ENCODE peak calls at places on chromosomes 4 and X, in five cellular contexts. J is EL, H is AG10803, E is T-cell, Q is tibial artery. R is an unnamed sample.

GRCh38 chrX:38882894-38883620 is 81.8 kb downstream of the MID1IP1 start:
- DNase-seq in J (peak; percentile 87), H (peak; percentile 83), E (no peak), Q (no peak), R (no peak)

GRCh38 chr4:86910820-86911684 is 18.8 kb upstream of the C4orf36 start:
- DNase-seq in J (no peak), H (no peak), E (no peak), Q (no peak), R (no peak)

GRCh38 chrX:119676949-119677653 is 15.9 kb downstream of the SEPTIN6 start:
- DNase-seq in J (no peak), H (no peak), E (no peak), Q (no peak), R (no peak)

GRCh38 chr4:151110236-151110635 is 10.8 kb downstream of the RPS3A start:
- DNase-seq in J (no peak), H (no peak), E (no peak), Q (no peak), R (no peak)

GRCh38 chrX:30938295-30938694 is 49.2 kb upstream of the TAB3 start:
- DNase-seq in J (no peak), H (no peak), E (no peak), Q (no peak), R (no peak)

GRCh38 chr4:151408630-151409469 is at the start of gene FHIP1A:
- DNase-seq in J (peak; percentile 71), H (peak; percentile 36), E (peak; percentile 76), Q (peak; percentile 79), R (peak; percentile 86)

GRCh38 chrX:10064736-10065135 is 92.0 kb upstream of the CLCN4 start:
- DNase-seq in J (no peak), H (no peak), E (no peak), Q (no peak), R (no peak)

GRCh38 chr4:86482851-86483490 is 111.1 kb upstream of the PTPN13 start:
- DNase-seq in J (peak; percentile 21), H (no peak), E (no peak), Q (no peak), R (no peak)

GRCh38 chrX:54891573-54891972 is 29.1 kb upstream of the TRO start:
- DNase-seq in J (peak; percentile 18), H (peak; percentile 37), E (peak; percentile 27), Q (no peak), R (peak; percentile 7)

GRCh38 chrX:51641421-51642021 is 22.8 kb upstream of the CENPVL3 start:
- DNase-seq in J (peak; percentile 35), H (peak; percentile 46), E (no peak), Q (no peak), R (no peak)

GRCh38 chrX:44462851-44463250 is 79.8 kb downstream of the FUNDC1 start:
- DNase-seq in J (peak; percentile 39), H (peak; percentile 19), E (no peak), Q (no peak), R (no peak)

GRCh38 chr4:178070155-178070554 is 627.9 kb upstream of the AGA start:
- DNase-seq in J (no peak), H (no peak), E (no peak), Q (no peak), R (no peak)

GRCh38 chr4:36716874-36717273 is 435.5 kb downstream of the DTHD1 start:
- DNase-seq in J (no peak), H (no peak), E (no peak), Q (no peak), R (no peak)

GRCh38 chr4:87058272-87059073 is 123.7 kb downstream of the AFF1 start:
- DNase-seq in J (peak; percentile 24), H (no peak), E (no peak), Q (no peak), R (no peak)

GRCh38 chr4:76563804-76564468 is 128.9 kb downstream of the SHROOM3 start:
- DNase-seq in J (peak; percentile 13), H (no peak), E (no peak), Q (no peak), R (no peak)

GRCh38 chrX:40272786-40273185 is 175.0 kb upstream of the BCOR start:
- DNase-seq in J (no peak), H (no peak), E (no peak), Q (no peak), R (no peak)

GRCh38 chr4:68929076-68929737 is 22.4 kb downstream of the UGT2A3 start:
- DNase-seq in J (no peak), H (no peak), E (no peak), Q (no peak), R (no peak)

GRCh38 chr4:40918330-40918729 is 168.6 kb downstream of the NSUN7 start:
- DNase-seq in J (peak; percentile 77), H (peak; percentile 92), E (no peak), Q (peak; percentile 93), R (no peak)

GRCh38 chrX:20383487-20383886 is 116.8 kb upstream of the RPS6KA3 start:
- DNase-seq in J (peak; percentile 4), H (no peak), E (no peak), Q (no peak), R (no peak)

GRCh38 chr4:185868983-185869938 is 57.3 kb upstream of the SORBS2 start:
- DNase-seq in J (no peak), H (no peak), E (no peak), Q (no peak), R (no peak)

GRCh38 chrX:37888010-37888409 is 40.6 kb upstream of the DYNLT3 start:
- DNase-seq in J (no peak), H (no peak), E (no peak), Q (no peak), R (no peak)

GRCh38 chr4:114264877-114265291 is 285.4 kb upstream of the ARSJ start:
- DNase-seq in J (no peak), H (peak; percentile 33), E (no peak), Q (no peak), R (no peak)

GRCh38 chrX:153381684-153382532 is 19.2 kb downstream of the PNMA6E start:
- DNase-seq in J (peak; percentile 39), H (peak; percentile 92), E (no peak), Q (no peak), R (no peak)

GRCh38 chr4:118888666-118889312 is at the start of gene SYNPO2:
- DNase-seq in J (peak; percentile 89), H (peak; percentile 81), E (no peak), Q (peak; percentile 93), R (peak; percentile 1)

GRCh38 chr4:182653596-182653995 is 263.6 kb downstream of the DCTD start:
- DNase-seq in J (peak; percentile 11), H (no peak), E (no peak), Q (no peak), R (no peak)

GRCh38 chr4:997375-998071 is 4.3 kb upstream of the SLC26A1 start:
- DNase-seq in J (no peak), H (no peak), E (no peak), Q (no peak), R (no peak)

GRCh38 chr4:3732076-3733028 is 33.8 kb upstream of the ADRA2C start:
- DNase-seq in J (no peak), H (no peak), E (no peak), Q (no peak), R (no peak)

GRCh38 chrX:100830547-100830946 is 10.4 kb downstream of the CSTF2 start:
- DNase-seq in J (no peak), H (no peak), E (no peak), Q (no peak), R (no peak)